ENCODE peak calls at places on chromosomes 5 and 9, in six cellular contexts. One of them, this sample, is unnamed. For H3K4me1 and H3K27me3, the result is how much of the 10 kb centered on the place peaks cover.

GRCh38 chr5:127396490-127397155 is 106.0 kb downstream of the MEGF10 start:
- DNase-seq in CD8-positive, alpha-beta T cell: no peak
- DNase-seq in mesendoderm: peak
- DNase-seq in mammary epithelial cell: no peak
- DNase-seq in aorta: no peak
- DNase-seq in cardiac muscle cell: no peak
- DNase-seq in this sample: no peak

GRCh38 chr5:914174-914573 is 21.5 kb downstream of the TRIP13 start:
- DNase-seq in CD8-positive, alpha-beta T cell: no peak
- DNase-seq in mesendoderm: no peak
- DNase-seq in mammary epithelial cell: no peak
- DNase-seq in aorta: no peak
- DNase-seq in cardiac muscle cell: no peak
- DNase-seq in this sample: no peak

GRCh38 chr5:16819522-16820167 is 116.4 kb downstream of the MYO10 start:
- DNase-seq in CD8-positive, alpha-beta T cell: no peak
- DNase-seq in mesendoderm: no peak
- DNase-seq in mammary epithelial cell: peak
- DNase-seq in aorta: no peak
- DNase-seq in cardiac muscle cell: no peak
- DNase-seq in this sample: no peak

GRCh38 chr9:126965541-126966428 is 51.2 kb downstream of the RALGPS1 start:
- DNase-seq in CD8-positive, alpha-beta T cell: peak
- DNase-seq in mesendoderm: peak
- DNase-seq in mammary epithelial cell: peak
- DNase-seq in aorta: peak
- DNase-seq in cardiac muscle cell: peak
- DNase-seq in this sample: no peak

GRCh38 chr5:120463991-120464626 is at the start of gene PRR16:
- DNase-seq in CD8-positive, alpha-beta T cell: no peak
- DNase-seq in mesendoderm: peak
- DNase-seq in mammary epithelial cell: peak
- DNase-seq in aorta: peak
- DNase-seq in cardiac muscle cell: peak
- DNase-seq in this sample: no peak

GRCh38 chr9:109114670-109115069 is 5.1 kb downstream of the TMEM245 start:
- DNase-seq in CD8-positive, alpha-beta T cell: no peak
- DNase-seq in mesendoderm: no peak
- DNase-seq in mammary epithelial cell: peak
- DNase-seq in aorta: no peak
- DNase-seq in cardiac muscle cell: no peak
- DNase-seq in this sample: no peak

GRCh38 chr9:137461663-137462395 is 2.7 kb upstream of the NSMF start:
- DNase-seq in CD8-positive, alpha-beta T cell: peak
- DNase-seq in mesendoderm: peak
- DNase-seq in mammary epithelial cell: no peak
- DNase-seq in aorta: peak
- DNase-seq in cardiac muscle cell: peak
- DNase-seq in this sample: peak

GRCh38 chr5:149426931-149427330 is 47.8 kb upstream of the IL17B start:
- DNase-seq in CD8-positive, alpha-beta T cell: no peak
- DNase-seq in mesendoderm: no peak
- DNase-seq in mammary epithelial cell: no peak
- DNase-seq in aorta: no peak
- DNase-seq in cardiac muscle cell: no peak
- DNase-seq in this sample: no peak

GRCh38 chr9:132505961-132506691 is 76.3 kb upstream of the BARHL1 start:
- DNase-seq in CD8-positive, alpha-beta T cell: no peak
- DNase-seq in mesendoderm: no peak
- DNase-seq in mammary epithelial cell: no peak
- DNase-seq in aorta: no peak
- DNase-seq in cardiac muscle cell: no peak
- DNase-seq in this sample: no peak

GRCh38 chr5:160799160-160799559 is 52.9 kb downstream of the ATP10B start:
- DNase-seq in CD8-positive, alpha-beta T cell: no peak
- DNase-seq in mesendoderm: no peak
- DNase-seq in mammary epithelial cell: no peak
- DNase-seq in aorta: no peak
- DNase-seq in cardiac muscle cell: no peak
- DNase-seq in this sample: peak

GRCh38 chr5:6355294-6355693 is 23.1 kb downstream of the MED10 start:
- DNase-seq in CD8-positive, alpha-beta T cell: no peak
- DNase-seq in mesendoderm: no peak
- DNase-seq in mammary epithelial cell: no peak
- DNase-seq in aorta: no peak
- DNase-seq in cardiac muscle cell: no peak
- DNase-seq in this sample: no peak

GRCh38 chr9:5292141-5292540 is 12.4 kb downstream of the RLN2 start:
- DNase-seq in CD8-positive, alpha-beta T cell: no peak
- DNase-seq in mesendoderm: no peak
- DNase-seq in mammary epithelial cell: no peak
- DNase-seq in aorta: no peak
- DNase-seq in cardiac muscle cell: no peak
- DNase-seq in this sample: no peak

GRCh38 chr9:137271696-137272076 is 5.8 kb upstream of the TOR4A start:
- DNase-seq in CD8-positive, alpha-beta T cell: no peak
- DNase-seq in mesendoderm: no peak
- DNase-seq in mammary epithelial cell: no peak
- DNase-seq in aorta: no peak
- DNase-seq in cardiac muscle cell: no peak
- DNase-seq in this sample: no peak

GRCh38 chr5:14243768-14244167 is 100.6 kb downstream of the TRIO start:
- DNase-seq in CD8-positive, alpha-beta T cell: no peak
- DNase-seq in mesendoderm: no peak
- DNase-seq in mammary epithelial cell: no peak
- DNase-seq in aorta: no peak
- DNase-seq in cardiac muscle cell: no peak
- DNase-seq in this sample: no peak

GRCh38 chr5:14244721-14245518 is 101.8 kb downstream of the TRIO start:
- DNase-seq in CD8-positive, alpha-beta T cell: no peak
- DNase-seq in mesendoderm: no peak
- DNase-seq in mammary epithelial cell: no peak
- DNase-seq in aorta: no peak
- DNase-seq in cardiac muscle cell: no peak
- DNase-seq in this sample: no peak

GRCh38 chr5:14242447-14242846 is 99.3 kb downstream of the TRIO start:
- DNase-seq in CD8-positive, alpha-beta T cell: no peak
- DNase-seq in mesendoderm: no peak
- DNase-seq in mammary epithelial cell: no peak
- DNase-seq in aorta: no peak
- DNase-seq in cardiac muscle cell: no peak
- DNase-seq in this sample: no peak

GRCh38 chr5:14240366-14240765 is 97.2 kb downstream of the TRIO start:
- DNase-seq in CD8-positive, alpha-beta T cell: no peak
- DNase-seq in mesendoderm: no peak
- DNase-seq in mammary epithelial cell: no peak
- DNase-seq in aorta: no peak
- DNase-seq in cardiac muscle cell: no peak
- DNase-seq in this sample: no peak

DNA sequence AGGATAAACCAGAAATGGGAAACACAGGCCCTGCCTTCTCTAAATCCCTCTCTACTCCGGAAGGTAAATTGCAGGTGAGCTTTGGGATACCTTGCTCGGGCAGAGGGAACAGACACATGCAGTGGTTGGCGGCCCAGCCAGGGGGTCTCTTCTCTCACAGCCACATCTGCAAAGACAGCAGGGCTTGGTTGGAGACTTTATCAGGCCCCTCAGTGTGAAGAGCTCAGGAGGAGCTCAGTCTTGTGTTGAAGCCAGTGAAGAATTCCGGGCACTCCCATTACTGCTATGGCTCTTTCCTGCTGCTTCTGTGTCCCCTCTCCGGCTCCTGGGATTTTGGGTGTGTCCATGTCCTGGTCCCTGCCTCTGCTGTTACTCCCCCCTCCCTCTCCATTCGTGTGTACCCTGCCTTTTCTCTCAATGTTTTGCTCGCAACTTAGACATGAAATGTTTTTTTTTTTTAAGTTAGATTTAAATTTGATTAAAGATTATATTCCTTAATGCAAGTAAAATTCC is 99.8 kb downstream of the TRIO start:
- DNase-seq in CD8-positive, alpha-beta T cell: no peak
- DNase-seq in mesendoderm: peak
- DNase-seq in mammary epithelial cell: no peak
- DNase-seq in aorta: no peak
- DNase-seq in cardiac muscle cell: no peak
- DNase-seq in this sample: no peak
- H3K27ac ChIP-seq in CD8-positive, alpha-beta T cell: no peak
- H3K27ac ChIP-seq in mesendoderm: no peak
- H3K27ac ChIP-seq in mammary epithelial cell: no peak
- H3K27ac ChIP-seq in aorta: no peak
- H3K27ac ChIP-seq in cardiac muscle cell: no peak
- H3K27ac ChIP-seq in this sample: no peak

GRCh38 chr5:138783976-138784375 is 30.8 kb downstream of the CTNNA1 start:
- DNase-seq in CD8-positive, alpha-beta T cell: no peak
- DNase-seq in mesendoderm: no peak
- DNase-seq in mammary epithelial cell: no peak
- DNase-seq in aorta: no peak
- DNase-seq in cardiac muscle cell: no peak
- DNase-seq in this sample: no peak
- H3K4me1 ChIP-seq in CD8-positive, alpha-beta T cell: under half
- H3K4me1 ChIP-seq in mesendoderm: under half
- H3K4me1 ChIP-seq in mammary epithelial cell: under half
- H3K4me1 ChIP-seq in aorta: under half
- H3K4me1 ChIP-seq in cardiac muscle cell: under half
- H3K4me1 ChIP-seq in this sample: under half

DNA sequence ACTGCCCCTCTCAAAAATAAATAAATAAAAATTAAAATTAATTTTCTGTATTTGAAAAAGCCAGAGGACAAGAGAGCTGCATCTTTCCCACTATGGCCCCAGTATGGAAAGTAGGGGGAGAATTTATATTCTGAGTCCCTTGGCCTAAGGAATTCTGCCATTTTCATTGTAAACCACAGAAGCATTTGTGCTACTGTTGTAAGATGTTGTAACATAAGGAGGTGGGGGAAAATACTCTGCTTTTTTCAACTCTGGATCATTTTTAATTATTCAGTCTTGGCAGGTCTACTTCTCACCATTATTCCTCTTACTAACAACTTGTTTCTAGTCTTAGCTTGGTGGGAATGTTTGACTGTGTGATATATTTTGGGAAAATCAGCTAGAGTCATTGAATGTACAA is 52.3 kb upstream of the APC start:
- DNase-seq in CD8-positive, alpha-beta T cell: no peak
- DNase-seq in mesendoderm: no peak
- DNase-seq in mammary epithelial cell: no peak
- DNase-seq in aorta: no peak
- DNase-seq in cardiac muscle cell: no peak
- DNase-seq in this sample: no peak
- H3K27me3 ChIP-seq in CD8-positive, alpha-beta T cell: under half
- H3K27me3 ChIP-seq in mesendoderm: under half
- H3K27me3 ChIP-seq in mammary epithelial cell: under half
- H3K27me3 ChIP-seq in aorta: under half
- H3K27me3 ChIP-seq in cardiac muscle cell: under half
- H3K27me3 ChIP-seq in this sample: under half

GRCh38 chr5:91072891-91073290 is 310.2 kb downstream of the ARRDC3 start:
- DNase-seq in CD8-positive, alpha-beta T cell: no peak
- DNase-seq in mesendoderm: no peak
- DNase-seq in mammary epithelial cell: peak
- DNase-seq in aorta: no peak
- DNase-seq in cardiac muscle cell: peak
- DNase-seq in this sample: no peak
- H3K27ac ChIP-seq in CD8-positive, alpha-beta T cell: no peak
- H3K27ac ChIP-seq in mesendoderm: no peak
- H3K27ac ChIP-seq in mammary epithelial cell: no peak
- H3K27ac ChIP-seq in aorta: no peak
- H3K27ac ChIP-seq in cardiac muscle cell: no peak
- H3K27ac ChIP-seq in this sample: no peak

GRCh38 chr5:159182691-159183090 is 26.7 kb downstream of the RNF145 start:
- DNase-seq in CD8-positive, alpha-beta T cell: no peak
- DNase-seq in mesendoderm: peak
- DNase-seq in mammary epithelial cell: no peak
- DNase-seq in aorta: no peak
- DNase-seq in cardiac muscle cell: no peak
- DNase-seq in this sample: no peak

GRCh38 chr5:159175547-159175946 is 33.8 kb downstream of the RNF145 start:
- DNase-seq in CD8-positive, alpha-beta T cell: no peak
- DNase-seq in mesendoderm: peak
- DNase-seq in mammary epithelial cell: peak
- DNase-seq in aorta: no peak
- DNase-seq in cardiac muscle cell: no peak
- DNase-seq in this sample: no peak

GRCh38 chr5:159181152-159181551 is 28.2 kb downstream of the RNF145 start:
- DNase-seq in CD8-positive, alpha-beta T cell: no peak
- DNase-seq in mesendoderm: peak
- DNase-seq in mammary epithelial cell: no peak
- DNase-seq in aorta: no peak
- DNase-seq in cardiac muscle cell: no peak
- DNase-seq in this sample: no peak

GRCh38 chr5:159179556-159180305 is 29.6 kb downstream of the RNF145 start:
- DNase-seq in CD8-positive, alpha-beta T cell: no peak
- DNase-seq in mesendoderm: no peak
- DNase-seq in mammary epithelial cell: no peak
- DNase-seq in aorta: no peak
- DNase-seq in cardiac muscle cell: no peak
- DNase-seq in this sample: no peak

GRCh38 chr5:159178978-159179377 is 30.4 kb downstream of the RNF145 start:
- DNase-seq in CD8-positive, alpha-beta T cell: peak
- DNase-seq in mesendoderm: no peak
- DNase-seq in mammary epithelial cell: peak
- DNase-seq in aorta: no peak
- DNase-seq in cardiac muscle cell: no peak
- DNase-seq in this sample: peak
- H3K4me1 ChIP-seq in CD8-positive, alpha-beta T cell: under half
- H3K4me1 ChIP-seq in mesendoderm: under half
- H3K4me1 ChIP-seq in mammary epithelial cell: under half
- H3K4me1 ChIP-seq in aorta: under half
- H3K4me1 ChIP-seq in cardiac muscle cell: under half
- H3K4me1 ChIP-seq in this sample: under half

GRCh38 chr5:73222173-73222572 is 49.2 kb downstream of the TMEM174 start:
- DNase-seq in CD8-positive, alpha-beta T cell: no peak
- DNase-seq in mesendoderm: no peak
- DNase-seq in mammary epithelial cell: no peak
- DNase-seq in aorta: no peak
- DNase-seq in cardiac muscle cell: no peak
- DNase-seq in this sample: no peak
- H3K27me3 ChIP-seq in CD8-positive, alpha-beta T cell: under half
- H3K27me3 ChIP-seq in mesendoderm: under half
- H3K27me3 ChIP-seq in mammary epithelial cell: under half
- H3K27me3 ChIP-seq in aorta: under half
- H3K27me3 ChIP-seq in cardiac muscle cell: half or more
- H3K27me3 ChIP-seq in this sample: under half

DNA sequence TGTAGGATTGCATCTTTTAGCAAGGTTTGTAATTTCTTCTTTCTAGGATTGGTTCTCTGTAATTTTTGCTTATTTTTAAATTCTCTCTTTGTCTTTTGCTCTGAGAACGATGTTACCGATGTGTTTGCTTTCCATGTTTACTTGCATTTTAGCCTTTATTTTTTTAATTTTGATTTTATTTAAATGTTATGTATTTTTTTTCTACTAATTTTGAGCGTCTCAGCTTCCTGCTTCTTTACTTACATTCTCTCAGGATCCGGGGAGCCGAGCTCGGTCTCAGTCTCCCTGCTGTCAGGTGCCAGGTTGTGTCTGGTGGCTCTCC is 20.9 kb downstream of the ANXA2R start:
- DNase-seq in CD8-positive, alpha-beta T cell: no peak
- DNase-seq in mesendoderm: no peak
- DNase-seq in mammary epithelial cell: no peak
- DNase-seq in aorta: no peak
- DNase-seq in cardiac muscle cell: no peak
- DNase-seq in this sample: no peak
- H3K27ac ChIP-seq in CD8-positive, alpha-beta T cell: peak
- H3K27ac ChIP-seq in mesendoderm: no peak
- H3K27ac ChIP-seq in mammary epithelial cell: no peak
- H3K27ac ChIP-seq in aorta: no peak
- H3K27ac ChIP-seq in cardiac muscle cell: no peak
- H3K27ac ChIP-seq in this sample: peak

GRCh38 chr9:72554221-72554641 is 32.8 kb downstream of the TMC1 start:
- DNase-seq in CD8-positive, alpha-beta T cell: no peak
- DNase-seq in mesendoderm: peak
- DNase-seq in mammary epithelial cell: no peak
- DNase-seq in aorta: no peak
- DNase-seq in cardiac muscle cell: no peak
- DNase-seq in this sample: peak
- H3K4me1 ChIP-seq in CD8-positive, alpha-beta T cell: under half
- H3K4me1 ChIP-seq in mesendoderm: under half
- H3K4me1 ChIP-seq in mammary epithelial cell: under half
- H3K4me1 ChIP-seq in aorta: under half
- H3K4me1 ChIP-seq in cardiac muscle cell: under half
- H3K4me1 ChIP-seq in this sample: under half